ENCODE peak calls at places on chromosomes 5 and 9, in ten cellular contexts. V is neural progenitor cell, M is choroid plexus epithelial cell, H is lower lobe of right lung, P is fibroblast of the aortic adventitia, K is heart left ventricle, G is A549, C is Caco-2, B is spleen, I is cardiac fibroblast. Y is an unnamed sample.

GRCh38 chr9:111588846-111589245 is 10.6 kb downstream of the PTGR1 start:
- DNase-seq in G (no peak), I (peak), H (no peak), B (no peak), C (no peak), K (no peak), M (peak), V (no peak), P (peak), Y (peak)

GRCh38 chr5:154087260-154087659 is 48.5 kb downstream of the MFAP3 start:
- DNase-seq in B (no peak), C (no peak), V (peak), H (no peak), P (peak), K (no peak), M (peak), I (no peak), G (no peak), Y (peak)

GRCh38 chr5:111602817-111603445 is 90.6 kb upstream of the STARD4 start:
- DNase-seq in G (no peak), B (no peak), I (no peak), K (no peak), V (no peak), P (no peak), H (no peak), C (no peak), M (peak), Y (no peak)

GRCh38 chr9:120935383-120935857 is 8.8 kb upstream of the TRAF1 start:
- DNase-seq in I (peak), V (no peak), B (peak), K (peak), P (peak), C (no peak), M (peak), G (peak), H (peak), Y (peak)

GRCh38 chr5:167785106-167785505 is 506.3 kb upstream of the WWC1 start:
- DNase-seq in M (no peak), V (no peak), P (no peak), K (no peak), C (no peak), B (no peak), G (no peak), I (no peak), H (no peak), Y (no peak)

GRCh38 chr5:4373051-4373450 is 767.1 kb upstream of the ADAMTS16 start:
- DNase-seq in H (no peak), V (no peak), I (no peak), C (no peak), B (no peak), K (no peak), G (no peak), M (no peak), P (no peak), Y (no peak)

GRCh38 chr9:19378647-19379046 is 1.4 kb downstream of the RPS6 start:
- DNase-seq in G (no peak), K (no peak), H (no peak), M (no peak), P (no peak), I (no peak), C (no peak), B (no peak), V (no peak), Y (no peak)

GRCh38 chr5:25091917-25092316 is 447.1 kb upstream of the CDH10 start:
- DNase-seq in P (no peak), V (no peak), G (no peak), M (no peak), K (no peak), I (no peak), C (no peak), H (no peak), B (no peak), Y (no peak)

GRCh38 chr9:36976371-36977030 is 57.6 kb downstream of the PAX5 start:
- DNase-seq in M (no peak), V (no peak), G (peak), K (no peak), C (no peak), I (no peak), B (no peak), P (no peak), H (no peak), Y (no peak)

GRCh38 chr5:135821061-135821781 is 13.2 kb upstream of the SLC25A48 start:
- DNase-seq in C (no peak), B (no peak), H (no peak), P (no peak), V (no peak), G (no peak), I (no peak), M (no peak), K (no peak), Y (no peak)

GRCh38 chr5:173454764-173455598 is 126.8 kb upstream of the STC2 start:
- DNase-seq in K (peak), B (no peak), C (no peak), V (no peak), H (no peak), I (peak), P (peak), M (peak), G (peak), Y (peak)

GRCh38 chr5:118791986-118792734 is 196.2 kb downstream of the DTWD2 start:
- DNase-seq in M (peak), H (no peak), V (peak), G (peak), C (peak), B (no peak), I (peak), P (peak), K (peak), Y (peak)

GRCh38 chr5:87020099-87020934 is 247.4 kb upstream of the RASA1 start:
- DNase-seq in V (peak), B (peak), C (no peak), I (peak), G (peak), M (peak), K (peak), P (peak), H (peak), Y (peak)

GRCh38 chr5:94793113-94793815 is 174.8 kb downstream of the SLF1 start:
- DNase-seq in C (no peak), G (no peak), M (peak), K (no peak), I (peak), P (peak), H (no peak), V (no peak), B (no peak), Y (peak)

GRCh38 chr5:135173662-135174290 is 139.7 kb upstream of the PITX1 start:
- DNase-seq in M (no peak), G (no peak), H (no peak), V (no peak), P (no peak), C (peak), B (no peak), K (no peak), I (no peak), Y (no peak)

GRCh38 chr5:61765471-61765870 is 433.4 kb downstream of the ZSWIM6 start:
- DNase-seq in V (no peak), I (no peak), C (no peak), M (no peak), B (no peak), K (no peak), P (no peak), G (no peak), H (no peak), Y (no peak)

GRCh38 chr9:6600006-6600405 is 45.5 kb downstream of the GLDC start:
- DNase-seq in B (no peak), C (no peak), M (no peak), P (no peak), K (no peak), G (no peak), I (no peak), H (no peak), V (no peak), Y (no peak)

GRCh38 chr5:151181818-151182217 is 24.2 kb upstream of the ANXA6 start:
- DNase-seq in P (no peak), M (peak), K (no peak), G (no peak), C (no peak), V (no peak), B (no peak), I (no peak), H (no peak), Y (no peak)

GRCh38 chr5:61603211-61603908 is 271.3 kb downstream of the ZSWIM6 start:
- DNase-seq in H (no peak), P (peak), B (no peak), K (no peak), V (no peak), C (no peak), I (peak), G (peak), M (peak), Y (no peak)

GRCh38 chr5:123696948-123697347 is 185.0 kb downstream of the CSNK1G3 start:
- DNase-seq in M (no peak), P (peak), C (peak), I (peak), V (no peak), B (no peak), K (peak), H (no peak), G (no peak), Y (peak)

GRCh38 chr9:124960409-124960752 is 19.5 kb upstream of the GOLGA1 start:
- DNase-seq in V (no peak), C (no peak), H (no peak), K (no peak), I (no peak), B (no peak), M (peak), P (peak), G (no peak), Y (peak)

GRCh38 chr9:74942801-74943200 is 9.9 kb downstream of the C9orf40 start:
- DNase-seq in H (no peak), B (no peak), M (peak), P (no peak), G (no peak), I (peak), C (no peak), V (no peak), K (no peak), Y (peak)

GRCh38 chr5:32173394-32174010 is 617 bp downstream of the GOLPH3 start:
- DNase-seq in M (peak), I (no peak), H (peak), P (peak), G (peak), B (peak), V (peak), K (peak), C (peak), Y (peak)

GRCh38 chr5:143716856-143717255 is 95.1 kb upstream of the HMHB1 start:
- DNase-seq in V (no peak), I (no peak), G (no peak), M (no peak), C (no peak), H (no peak), K (no peak), B (no peak), P (no peak), Y (no peak)

GRCh38 chr9:133396952-133397351 is 20.8 kb downstream of the STKLD1 start:
- DNase-seq in H (no peak), M (peak), C (peak), V (peak), K (no peak), B (no peak), I (peak), G (peak), P (no peak), Y (peak)

GRCh38 chr9:9950813-9951212 is 662.0 kb downstream of the PTPRD start:
- DNase-seq in B (no peak), V (no peak), I (no peak), C (no peak), H (no peak), K (no peak), P (peak), G (no peak), M (peak), Y (no peak)
- H3K4me3 ChIP-seq in B (no peak), V (no peak), I (no peak), C (no peak), H (no peak), K (no peak), P (no peak), G (no peak), M (no peak), Y (no peak)

GRCh38 chr9:4596165-4596922 is 65.8 kb upstream of the PLPP6 start:
- DNase-seq in B (no peak), C (no peak), P (no peak), G (no peak), I (no peak), M (peak), K (no peak), H (no peak), V (peak), Y (no peak)
- TF ChIP-seq CTCF in B (no peak), C (no peak), P (no peak), G (no peak), I (no peak), M (peak), K (no peak), H (no peak), V (no peak), Y (no peak)

GRCh38 chr9:99059074-99059894 is 45.6 kb upstream of the TGFBR1 start:
- DNase-seq in V (no peak), P (no peak), I (no peak), H (peak), C (no peak), B (peak), G (no peak), M (no peak), K (peak), Y (no peak)

GRCh38 chr9:99057665-99058625 is 47.0 kb upstream of the TGFBR1 start:
- DNase-seq in V (no peak), K (no peak), H (no peak), B (peak), C (no peak), M (peak), G (no peak), P (no peak), I (peak), Y (peak)

GRCh38 chr9:99055384-99055783 is 49.5 kb upstream of the TGFBR1 start:
- DNase-seq in P (peak), G (no peak), V (no peak), H (no peak), I (no peak), C (no peak), K (no peak), M (no peak), B (no peak), Y (no peak)

GRCh38 chr9:99056186-99056585 is 48.7 kb upstream of the TGFBR1 start:
- DNase-seq in K (no peak), C (no peak), G (no peak), P (no peak), I (no peak), V (no peak), B (no peak), H (no peak), M (no peak), Y (no peak)

GRCh38 chr9:99056876-99057664 is 47.8 kb upstream of the TGFBR1 start:
- DNase-seq in M (peak), G (no peak), V (no peak), C (no peak), P (peak), H (no peak), I (peak), K (no peak), B (no peak), Y (peak)
- H3K4me3 ChIP-seq in M (no peak), G (no peak), V (no peak), C (no peak), P (no peak), H (no peak), I (no peak), K (no peak), B (no peak), Y (no peak)

DNA sequence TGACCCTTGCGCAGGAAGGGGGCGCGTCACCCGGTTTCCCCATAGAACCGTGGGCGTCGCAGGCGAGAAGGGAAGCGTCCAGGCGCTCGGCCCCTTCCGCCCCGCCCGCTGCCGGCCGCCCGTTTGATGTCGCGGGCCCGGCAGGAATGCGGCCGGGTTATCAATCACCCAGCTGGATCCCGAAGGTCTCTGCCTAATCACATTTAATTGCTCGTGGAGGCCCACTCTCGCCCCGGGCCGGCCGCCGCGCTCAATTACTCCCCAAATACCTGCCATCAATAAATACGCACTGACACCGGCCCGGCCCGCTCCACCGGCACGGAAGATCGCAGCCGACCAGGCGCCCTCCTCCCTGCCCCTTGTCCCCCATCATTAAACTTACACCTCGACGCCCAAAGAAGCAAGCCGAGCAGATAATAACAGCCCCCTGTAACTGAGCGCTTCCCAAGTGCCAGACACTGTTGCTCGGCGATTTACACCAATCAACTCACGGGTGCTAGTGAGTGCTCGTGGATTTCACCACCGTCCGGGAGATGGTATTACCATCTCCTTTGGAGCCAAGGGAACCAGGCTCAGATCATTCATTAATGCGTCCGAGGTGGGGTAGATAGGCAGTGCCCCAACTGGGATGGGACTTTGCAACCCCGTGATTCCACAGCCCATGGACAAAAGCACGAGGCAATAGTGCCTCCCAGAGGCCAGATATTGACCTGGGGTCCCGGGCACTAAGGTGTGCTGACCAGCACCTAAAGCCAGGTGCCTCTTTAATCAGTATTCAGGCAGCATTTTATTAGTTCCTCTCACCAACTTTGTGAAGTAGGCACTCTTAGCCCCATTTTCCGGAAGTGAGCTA is 11.3 kb downstream of the MSX2 start:
- DNase-seq in G (peak), M (no peak), V (peak), C (peak), I (no peak), K (no peak), H (no peak), P (no peak), B (no peak), Y (no peak)
- TF ChIP-seq CTCF in G (peak), M (peak), V (peak), C (peak), I (peak), K (peak), H (peak), P (peak), B (no peak), Y (peak)

GRCh38 chr9:127904518-127904887 is 5.1 kb upstream of the ST6GALNAC6 start:
- DNase-seq in V (no peak), H (peak), B (peak), G (no peak), C (no peak), K (no peak), P (no peak), M (no peak), I (peak), Y (no peak)

GRCh38 chr9:127905788-127906191 is 6.4 kb upstream of the ST6GALNAC6 start:
- DNase-seq in G (no peak), B (peak), V (no peak), M (no peak), C (no peak), H (peak), P (no peak), I (no peak), K (no peak), Y (no peak)

GRCh38 chr9:127903557-127904475 is 4.4 kb upstream of the ST6GALNAC6 start:
- DNase-seq in B (peak), K (peak), C (no peak), M (no peak), G (no peak), V (no peak), I (peak), H (peak), P (no peak), Y (no peak)

GRCh38 chr9:127907867-127908659 is 8.7 kb upstream of the ST6GALNAC6 start:
- DNase-seq in H (no peak), P (no peak), K (no peak), G (no peak), I (no peak), C (no peak), V (no peak), B (peak), M (no peak), Y (no peak)

GRCh38 chr9:127904888-127905728 is 5.7 kb upstream of the ST6GALNAC6 start:
- DNase-seq in V (no peak), I (no peak), G (no peak), M (no peak), B (peak), P (no peak), H (no peak), C (no peak), K (no peak), Y (no peak)
- H3K4me3 ChIP-seq in V (no peak), I (no peak), G (no peak), M (no peak), B (peak), P (no peak), H (peak), C (no peak), K (peak), Y (no peak)

GRCh38 chr9:68949271-68950000 is 64.5 kb downstream of the PRKACG start:
- DNase-seq in B (no peak), M (peak), P (peak), G (no peak), I (peak), K (no peak), H (no peak), C (no peak), V (no peak), Y (peak)
- TF ChIP-seq CTCF in B (no peak), M (peak), P (no peak), G (no peak), I (no peak), K (no peak), H (no peak), C (no peak), V (no peak), Y (peak)

GRCh38 chr9:127396808-127397721 is at the start of gene SLC2A8:
- DNase-seq in V (peak), G (peak), M (peak), P (peak), H (peak), K (peak), B (peak), I (peak), C (peak), Y (peak)

GRCh38 chr9:127395491-127396252 is 1.3 kb upstream of the SLC2A8 start:
- DNase-seq in I (no peak), B (peak), P (no peak), M (no peak), G (no peak), K (no peak), V (no peak), C (no peak), H (no peak), Y (no peak)

GRCh38 chr9:127398715-127399400 is 1.9 kb downstream of the SLC2A8 start:
- DNase-seq in P (no peak), V (no peak), H (no peak), M (no peak), G (no peak), B (peak), C (no peak), K (no peak), I (no peak), Y (no peak)

GRCh38 chr9:127397722-127398647 is 1.0 kb downstream of the SLC2A8 start:
- DNase-seq in H (peak), K (peak), V (peak), G (peak), I (peak), M (peak), B (peak), C (peak), P (no peak), Y (peak)

DNA sequence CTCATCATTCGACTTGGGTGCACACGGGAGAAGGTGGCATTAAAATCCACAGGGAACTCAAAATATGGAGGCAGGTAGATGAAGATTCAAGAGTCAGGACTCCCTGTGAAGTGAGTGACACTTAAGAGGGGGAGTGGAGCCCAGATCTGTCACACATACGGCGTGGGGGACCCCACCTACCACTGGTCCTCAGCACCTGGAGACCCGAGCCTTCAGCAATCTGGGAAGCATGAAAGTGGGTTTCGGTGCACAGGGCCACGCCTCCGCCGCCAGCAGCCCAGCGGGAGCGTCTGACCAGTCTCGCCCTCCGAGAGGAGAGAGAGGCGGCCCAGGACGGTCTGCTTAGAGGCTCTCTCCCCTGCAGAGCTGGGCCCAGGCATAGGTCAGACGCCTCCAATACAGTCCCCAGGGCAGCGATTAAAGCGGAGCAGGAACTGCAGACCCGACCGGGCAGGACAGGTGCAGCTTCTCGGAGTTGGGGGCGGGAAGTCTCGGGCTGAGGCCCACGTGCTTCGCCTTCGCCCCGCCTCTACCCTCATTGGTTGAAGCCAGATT is 639 bp upstream of the SLC2A8 start:
- DNase-seq in B (no peak), K (no peak), I (no peak), G (no peak), H (no peak), P (no peak), C (no peak), V (no peak), M (no peak), Y (no peak)
- H3K4me3 ChIP-seq in B (peak), K (peak), I (peak), G (peak), H (peak), P (peak), C (peak), V (peak), M (peak), Y (peak)